ENCODE peak calls at places on chromosomes 1 and 21, in four cellular contexts. W is nephron progenitor cell, U is GDM1, I is epithelial cell of esophagus. H is an unnamed sample.

GRCh38 chr1:29259802-29260441 is 23.6 kb downstream of the PTPRU start:
- DNase-seq in W (peak), I (peak), U (no peak), H (peak)

GRCh38 chr21:28821276-28822063 is 171.2 kb downstream of the LTN1 start:
- DNase-seq in U (no peak), I (no peak), W (no peak), H (no peak)

GRCh38 chr1:187383366-187383765 is 554.6 kb downstream of the PLA2G4A start:
- DNase-seq in U (no peak), W (no peak), I (no peak), H (no peak)

GRCh38 chr1:96980448-96980847 is 258.9 kb downstream of the PTBP2 start:
- DNase-seq in I (no peak), W (no peak), U (no peak), H (no peak)

GRCh38 chr21:43812139-43812821 is 22.9 kb downstream of the RRP1 start:
- DNase-seq in W (no peak), U (no peak), I (peak), H (no peak)

GRCh38 chr1:6859415-6860343 is 74.4 kb downstream of the CAMTA1 start:
- DNase-seq in W (no peak), I (peak), U (no peak), H (no peak)

GRCh38 chr1:162028726-162029125 is 5.1 kb upstream of the OLFML2B start:
- DNase-seq in W (no peak), I (peak), U (no peak), H (no peak)

GRCh38 chr1:89763649-89763986 is 57.2 kb upstream of the LRRC8D start:
- DNase-seq in I (no peak), W (no peak), U (no peak), H (no peak)

GRCh38 chr1:53080769-53081168 is 18.8 kb downstream of the PODN start:
- DNase-seq in U (no peak), W (no peak), I (no peak), H (no peak)

GRCh38 chr21:35138665-35139381 is 89.7 kb upstream of the RUNX1 start:
- DNase-seq in W (no peak), U (peak), I (peak), H (peak)

GRCh38 chr1:226938903-226939438 is 1.1 kb upstream of the COQ8A start:
- DNase-seq in I (peak), U (no peak), W (no peak), H (no peak)

GRCh38 chr1:218439541-218440295 is 94.6 kb downstream of the TGFB2 start:
- DNase-seq in U (no peak), I (no peak), W (peak), H (no peak)

GRCh38 chr1:110765640-110766335 is 91.0 kb upstream of the KCNA3 start:
- DNase-seq in I (peak), U (peak), W (peak), H (peak)

GRCh38 chr1:36464605-36465393 is 615 bp upstream of the MRPS15 start:
- DNase-seq in U (no peak), I (no peak), W (no peak), H (no peak)

GRCh38 chr1:155064109-155064812 is 721 bp downstream of the EFNA4 start:
- DNase-seq in U (no peak), I (peak), W (peak), H (no peak)

GRCh38 chr1:20479840-20480239 is 6.2 kb downstream of the CAMK2N1 start:
- DNase-seq in W (no peak), U (no peak), I (no peak), H (no peak)

GRCh38 chr1:200154069-200154767 is 126.7 kb downstream of the NR5A2 start:
- DNase-seq in I (peak), U (peak), W (no peak), H (peak)

GRCh38 chr1:100799954-100800612 is 80.5 kb downstream of the VCAM1 start:
- DNase-seq in U (no peak), W (no peak), I (no peak), H (no peak)

GRCh38 chr1:44881011-44881632 is 38.1 kb upstream of the PTCH2 start:
- DNase-seq in W (no peak), U (no peak), I (peak), H (no peak)

GRCh38 chr1:161973924-161974845 is 49.5 kb downstream of the OLFML2B start:
- DNase-seq in I (no peak), W (no peak), U (no peak), H (no peak)

GRCh38 chr1:165539306-165539705 is 4.5 kb upstream of the LRRC52 start:
- DNase-seq in W (no peak), U (no peak), I (peak), H (no peak)

GRCh38 chr1:76279387-76279748 is 204.8 kb downstream of the ST6GALNAC3 start:
- DNase-seq in U (no peak), W (no peak), I (no peak), H (no peak)

GRCh38 chr1:220045356-220046051 is 801 bp downstream of the EPRS1 start:
- DNase-seq in U (no peak), I (peak), W (no peak), H (no peak)

GRCh38 chr1:205983925-205984725 is 19.1 kb downstream of the RAB7B start:
- DNase-seq in I (peak), U (peak), W (peak), H (no peak)

GRCh38 chr1:19305880-19306279 is 6.1 kb downstream of the AKR7A2 start:
- DNase-seq in U (no peak), I (no peak), W (no peak), H (no peak)

GRCh38 chr21:33230518-33231324 is 983 bp downstream of the IFNAR2 start:
- DNase-seq in W (peak), I (peak), U (no peak), H (peak)

GRCh38 chr1:175823401-175823800 is 80.0 kb upstream of the TNR start:
- DNase-seq in U (no peak), W (no peak), I (peak), H (no peak)

GRCh38 chr1:245386321-245387002 is 231.7 kb downstream of the KIF26B start:
- DNase-seq in W (no peak), U (no peak), I (no peak), H (no peak)

GRCh38 chr1:248905662-248905948 is 430 bp upstream of the PGBD2 start:
- DNase-seq in I (no peak), W (no peak), U (no peak), H (no peak)

GRCh38 chr1:182127656-182128055 is 66.1 kb upstream of the ZNF648 start:
- DNase-seq in I (no peak), U (no peak), W (no peak), H (no peak)

GRCh38 chr1:23422955-23423354 is 1.6 kb downstream of the TCEA3 start:
- DNase-seq in U (no peak), I (no peak), W (no peak), H (no peak)

GRCh38 chr1:35243681-35244080 is 24.8 kb upstream of the ZMYM4 start:
- DNase-seq in W (no peak), U (no peak), I (peak), H (no peak)

H was measured in activated naive CD4-positive, alpha-beta T cell treated with anti-CD3 and anti-CD28 coated beads, Interleukin-2, amount 50 U/mL, for 16 hours.